ENCODE peak calls at places on chromosomes 3 and 15, in ten cellular contexts. B is IMR-90; P is GM20000; W is activated CD8-positive, alpha-beta memory T cell treated with anti-CD3 and anti-CD28 coated beads for 48 hours; D is HAP-1; N is NCI-H524; M is retina; V is C1 segment of cervical spinal cord; R is stimulated activated CD4-positive, alpha-beta T cell treated with anti-CD3 and anti-CD28 coated beads, Interleukin-2, amount 100 ng/mL, for 24 hours; A is activated T-cell treated with anti-CD3 and anti-CD28 coated beads, Interleukin-2, amount 50 U/mL, for 1 hour. I is an unnamed sample.

GRCh38 chr15:98363955-98364354 is 284.4 kb upstream of the IGF1R start:
- DNase-seq in W (no peak), B (no peak), R (no peak), D (no peak), N (no peak), A (no peak), P (no peak), M (no peak), V (no peak), I (no peak)

GRCh38 chr15:65110676-65111292 is 4.2 kb downstream of the UBAP1L start:
- DNase-seq in R (no peak), M (peak; percentile 20), N (peak; percentile 31), V (no peak), P (no peak), D (no peak), B (peak; percentile 92), A (no peak), W (no peak), I (peak; percentile 14)

GRCh38 chr15:63291507-63291906 is 14.1 kb downstream of the APH1B start:
- DNase-seq in R (no peak), P (no peak), N (no peak), V (no peak), B (peak; percentile 90), A (no peak), W (no peak), D (no peak), M (no peak), I (no peak)

GRCh38 chr3:155354658-155355057 is 61.2 kb upstream of the STRIT1 start:
- DNase-seq in D (no peak), R (no peak), M (no peak), V (no peak), A (no peak), P (no peak), N (no peak), B (no peak), W (no peak), I (no peak)

GRCh38 chr3:30728143-30728542 is 121.7 kb downstream of the TGFBR2 start:
- DNase-seq in N (no peak), A (no peak), W (no peak), R (no peak), B (no peak), D (no peak), P (no peak), V (no peak), M (no peak), I (no peak)

GRCh38 chr3:195828762-195829161 is 17.0 kb upstream of the MUC4 start:
- DNase-seq in M (no peak), V (no peak), D (no peak), A (no peak), N (no peak), W (no peak), B (no peak), P (no peak), R (no peak), I (no peak)

GRCh38 chr3:4060608-4061007 is 242.6 kb upstream of the SETMAR start:
- DNase-seq in R (no peak), M (no peak), V (no peak), D (no peak), W (no peak), P (no peak), N (no peak), B (no peak), A (no peak), I (no peak)

GRCh38 chr3:144162042-144162441 is 190.4 kb downstream of the DIPK2A start:
- DNase-seq in N (no peak), W (no peak), D (no peak), B (peak; percentile 89), A (no peak), M (no peak), R (no peak), P (no peak), V (no peak), I (no peak)

GRCh38 chr15:33278816-33279612 is 31.8 kb upstream of the RYR3 start:
- DNase-seq in B (peak; percentile 84), D (no peak), W (no peak), M (no peak), V (no peak), R (no peak), P (no peak), N (no peak), A (no peak), I (peak; percentile 87)

GRCh38 chr15:75694241-75695182 is 18.1 kb downstream of the CSPG4 start:
- DNase-seq in B (peak; percentile 99), P (peak; percentile 25), N (peak; percentile 97), V (peak; percentile 24), A (no peak), R (peak; percentile 25), W (no peak), M (peak; percentile 78), D (peak; percentile 39), I (peak; percentile 97)

GRCh38 chr15:101207867-101208288 is 44.0 kb downstream of the CHSY1 start:
- DNase-seq in R (no peak), P (no peak), M (no peak), B (peak; percentile 86), V (no peak), W (no peak), A (no peak), N (no peak), D (no peak), I (peak; percentile 88)

GRCh38 chr3:9754678-9755077 is 4.9 kb downstream of the OGG1 start:
- DNase-seq in N (no peak), B (no peak), V (no peak), W (no peak), M (no peak), A (no peak), P (no peak), R (no peak), D (no peak), I (no peak)

GRCh38 chr15:35751421-35752133 is 205.6 kb upstream of the DPH6 start:
- DNase-seq in P (peak; percentile 44), V (peak; percentile 57), R (peak; percentile 66), A (no peak), B (peak; percentile 78), M (peak; percentile 85), D (peak; percentile 87), W (peak; percentile 9), N (peak; percentile 44), I (peak; percentile 73)

GRCh38 chr3:9130318-9131110 is 118.9 kb downstream of the SRGAP3 start:
- DNase-seq in P (no peak), D (peak; percentile 44), N (no peak), M (peak; percentile 38), B (no peak), A (no peak), W (no peak), V (no peak), R (no peak), I (no peak)

GRCh38 chr3:40852712-40853111 is 328.0 kb downstream of the ZNF621 start:
- DNase-seq in B (no peak), P (no peak), M (no peak), W (no peak), R (no peak), D (no peak), V (no peak), N (no peak), A (no peak), I (no peak)

GRCh38 chr3:167976880-167977498 is 118.7 kb downstream of the GOLIM4 start:
- DNase-seq in D (no peak), A (no peak), W (no peak), B (no peak), R (no peak), N (no peak), M (no peak), P (no peak), V (no peak), I (no peak)

GRCh38 chr15:59762558-59762957 is 73.4 kb upstream of the BNIP2 start:
- DNase-seq in A (no peak), P (no peak), N (no peak), B (no peak), D (no peak), V (no peak), R (no peak), W (no peak), M (no peak), I (no peak)

GRCh38 chr3:105606052-105606451 is 239.3 kb downstream of the ALCAM start:
- DNase-seq in D (no peak), N (no peak), W (no peak), R (no peak), M (no peak), P (no peak), A (no peak), B (peak; percentile 80), V (no peak), I (no peak)